ENCODE peak calls at places on chromosomes 16 and 17, in seven cellular contexts. One of them, this sample, is unnamed. For H3K4me1, the result is how much of the 10 kb centered on the place peaks cover.

GRCh38 chr16:50627419-50627818 is 53.7 kb downstream of the SNX20 start:
- DNase-seq in uterus: peak
- DNase-seq in ovary: peak
- DNase-seq in A549: no peak
- DNase-seq in prostate gland: peak
- DNase-seq in mammary epithelial cell: peak
- DNase-seq in CD4-positive, CD25-positive, alpha-beta regulatory T cell: peak
- DNase-seq in this sample: no peak

GRCh38 chr17:17787568-17787967 is 49.2 kb downstream of the SREBF1 start:
- DNase-seq in A549: no peak
- DNase-seq in CD4-positive, CD25-positive, alpha-beta regulatory T cell: no peak
- DNase-seq in mammary epithelial cell: no peak
- DNase-seq in prostate gland: no peak
- DNase-seq in uterus: no peak
- DNase-seq in ovary: no peak
- DNase-seq in this sample: no peak

GRCh38 chr16:87628940-87629339 is 26.6 kb downstream of the JPH3 start:
- DNase-seq in mammary epithelial cell: peak
- DNase-seq in uterus: no peak
- DNase-seq in A549: peak
- DNase-seq in CD4-positive, CD25-positive, alpha-beta regulatory T cell: no peak
- DNase-seq in prostate gland: no peak
- DNase-seq in ovary: no peak
- DNase-seq in this sample: no peak

GRCh38 chr16:56743840-56744239 is 13.9 kb downstream of the NUP93 start:
- DNase-seq in ovary: no peak
- DNase-seq in CD4-positive, CD25-positive, alpha-beta regulatory T cell: no peak
- DNase-seq in prostate gland: no peak
- DNase-seq in A549: no peak
- DNase-seq in uterus: peak
- DNase-seq in mammary epithelial cell: peak
- DNase-seq in this sample: no peak

GRCh38 chr17:79548116-79548515 is 62.7 kb downstream of the RBFOX3 start:
- DNase-seq in uterus: no peak
- DNase-seq in A549: no peak
- DNase-seq in prostate gland: no peak
- DNase-seq in CD4-positive, CD25-positive, alpha-beta regulatory T cell: no peak
- DNase-seq in mammary epithelial cell: no peak
- DNase-seq in ovary: no peak
- DNase-seq in this sample: peak

GRCh38 chr16:1344499-1344898 is 7.2 kb downstream of the TSR3 start:
- DNase-seq in prostate gland: no peak
- DNase-seq in uterus: no peak
- DNase-seq in mammary epithelial cell: no peak
- DNase-seq in CD4-positive, CD25-positive, alpha-beta regulatory T cell: no peak
- DNase-seq in ovary: no peak
- DNase-seq in A549: no peak
- DNase-seq in this sample: no peak

GRCh38 chr17:80600586-80600985 is 55.9 kb downstream of the RPTOR start:
- DNase-seq in mammary epithelial cell: no peak
- DNase-seq in ovary: no peak
- DNase-seq in CD4-positive, CD25-positive, alpha-beta regulatory T cell: no peak
- DNase-seq in A549: no peak
- DNase-seq in uterus: no peak
- DNase-seq in prostate gland: no peak
- DNase-seq in this sample: no peak

GRCh38 chr17:18038149-18038850 is 668 bp downstream of the ATPAF2 start:
- DNase-seq in prostate gland: no peak
- DNase-seq in uterus: no peak
- DNase-seq in A549: no peak
- DNase-seq in mammary epithelial cell: peak
- DNase-seq in ovary: no peak
- DNase-seq in CD4-positive, CD25-positive, alpha-beta regulatory T cell: no peak
- DNase-seq in this sample: no peak

GRCh38 chr17:75270218-75270965 is 639 bp downstream of the MIF4GD start:
- DNase-seq in A549: peak
- DNase-seq in CD4-positive, CD25-positive, alpha-beta regulatory T cell: no peak
- DNase-seq in uterus: peak
- DNase-seq in ovary: peak
- DNase-seq in mammary epithelial cell: peak
- DNase-seq in prostate gland: peak
- DNase-seq in this sample: peak

GRCh38 chr17:79391376-79391775 is 219.5 kb downstream of the RBFOX3 start:
- DNase-seq in mammary epithelial cell: no peak
- DNase-seq in uterus: no peak
- DNase-seq in prostate gland: no peak
- DNase-seq in ovary: no peak
- DNase-seq in CD4-positive, CD25-positive, alpha-beta regulatory T cell: no peak
- DNase-seq in A549: no peak
- DNase-seq in this sample: no peak

GRCh38 chr17:64032081-64032480 is 11.6 kb upstream of the ICAM2 start:
- DNase-seq in uterus: no peak
- DNase-seq in ovary: no peak
- DNase-seq in A549: no peak
- DNase-seq in CD4-positive, CD25-positive, alpha-beta regulatory T cell: no peak
- DNase-seq in mammary epithelial cell: peak
- DNase-seq in prostate gland: no peak
- DNase-seq in this sample: peak

GRCh38 chr17:699350-699749 is 15.3 kb downstream of the VPS53 start:
- DNase-seq in uterus: no peak
- DNase-seq in mammary epithelial cell: no peak
- DNase-seq in A549: no peak
- DNase-seq in prostate gland: peak
- DNase-seq in ovary: no peak
- DNase-seq in CD4-positive, CD25-positive, alpha-beta regulatory T cell: no peak
- DNase-seq in this sample: no peak
- H3K4me1 ChIP-seq in uterus: under half
- H3K4me1 ChIP-seq in mammary epithelial cell: under half
- H3K4me1 ChIP-seq in A549: under half
- H3K4me1 ChIP-seq in prostate gland: under half
- H3K4me1 ChIP-seq in ovary: under half
- H3K4me1 ChIP-seq in CD4-positive, CD25-positive, alpha-beta regulatory T cell: under half
- H3K4me1 ChIP-seq in this sample: under half

GRCh38 chr16:15778204-15778743 is 78.6 kb downstream of the MYH11 start:
- DNase-seq in ovary: no peak
- DNase-seq in A549: no peak
- DNase-seq in mammary epithelial cell: no peak
- DNase-seq in uterus: no peak
- DNase-seq in CD4-positive, CD25-positive, alpha-beta regulatory T cell: no peak
- DNase-seq in prostate gland: no peak
- DNase-seq in this sample: no peak
- H3K4me1 ChIP-seq in ovary: under half
- H3K4me1 ChIP-seq in A549: under half
- H3K4me1 ChIP-seq in mammary epithelial cell: under half
- H3K4me1 ChIP-seq in uterus: under half
- H3K4me1 ChIP-seq in CD4-positive, CD25-positive, alpha-beta regulatory T cell: under half
- H3K4me1 ChIP-seq in prostate gland: under half
- H3K4me1 ChIP-seq in this sample: under half

GRCh38 chr16:68082596-68083238 is 2.5 kb upstream of the NFATC3 start:
- DNase-seq in uterus: no peak
- DNase-seq in ovary: no peak
- DNase-seq in mammary epithelial cell: no peak
- DNase-seq in A549: no peak
- DNase-seq in prostate gland: no peak
- DNase-seq in CD4-positive, CD25-positive, alpha-beta regulatory T cell: no peak
- DNase-seq in this sample: no peak

GRCh38 chr16:68085259-68086071 is at the start of gene NFATC3:
- DNase-seq in A549: peak
- DNase-seq in uterus: peak
- DNase-seq in prostate gland: peak
- DNase-seq in ovary: peak
- DNase-seq in mammary epithelial cell: peak
- DNase-seq in CD4-positive, CD25-positive, alpha-beta regulatory T cell: peak
- DNase-seq in this sample: peak

GRCh38 chr16:68084504-68085258 is 489 bp upstream of the NFATC3 start:
- DNase-seq in uterus: peak
- DNase-seq in ovary: peak
- DNase-seq in prostate gland: peak
- DNase-seq in A549: peak
- DNase-seq in mammary epithelial cell: peak
- DNase-seq in CD4-positive, CD25-positive, alpha-beta regulatory T cell: peak
- DNase-seq in this sample: peak

GRCh38 chr16:68083239-68083781 is 1.9 kb upstream of the NFATC3 start:
- DNase-seq in ovary: no peak
- DNase-seq in prostate gland: no peak
- DNase-seq in mammary epithelial cell: no peak
- DNase-seq in uterus: no peak
- DNase-seq in A549: no peak
- DNase-seq in CD4-positive, CD25-positive, alpha-beta regulatory T cell: no peak
- DNase-seq in this sample: no peak

DNA sequence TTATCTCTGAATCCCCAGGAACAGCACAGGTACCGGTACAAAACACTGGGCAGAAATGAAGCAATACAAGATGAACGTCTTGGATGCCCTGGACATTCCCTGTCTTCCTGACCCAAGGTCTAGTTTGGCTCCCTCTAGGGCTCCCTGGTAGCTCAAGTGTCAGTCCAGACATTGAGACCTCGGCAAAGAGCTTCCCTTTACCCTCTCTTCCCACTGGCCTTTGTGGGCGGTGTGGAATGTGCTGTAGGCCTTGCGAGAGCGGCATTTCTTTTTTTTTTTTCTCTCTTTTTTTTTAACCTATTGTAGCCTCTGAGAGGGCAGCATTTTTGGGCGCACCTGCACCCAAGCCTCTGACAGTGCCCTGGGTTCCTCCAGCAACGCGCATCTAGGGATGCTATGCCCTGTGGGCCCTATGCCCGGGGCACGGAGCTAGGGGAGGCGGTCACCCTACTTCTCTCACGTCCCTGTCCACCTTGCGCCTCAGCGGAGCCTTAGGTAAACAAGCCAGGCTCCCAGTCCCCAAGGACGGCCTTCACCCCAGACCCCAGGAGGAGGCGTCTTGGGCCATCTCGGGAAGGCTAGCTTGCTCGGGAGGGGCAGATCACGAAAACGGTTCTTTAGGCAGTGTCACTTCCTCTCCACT is 1.2 kb upstream of the NFATC3 start:
- DNase-seq in A549: no peak
- DNase-seq in CD4-positive, CD25-positive, alpha-beta regulatory T cell: no peak
- DNase-seq in uterus: no peak
- DNase-seq in ovary: peak
- DNase-seq in prostate gland: no peak
- DNase-seq in mammary epithelial cell: no peak
- DNase-seq in this sample: peak
- H3K4me1 ChIP-seq in A549: under half
- H3K4me1 ChIP-seq in CD4-positive, CD25-positive, alpha-beta regulatory T cell: half or more
- H3K4me1 ChIP-seq in uterus: under half
- H3K4me1 ChIP-seq in ovary: under half
- H3K4me1 ChIP-seq in prostate gland: under half
- H3K4me1 ChIP-seq in mammary epithelial cell: under half
- H3K4me1 ChIP-seq in this sample: half or more

GRCh38 chr17:57538730-57539456 is 206.2 kb downstream of the CCDC182 start:
- DNase-seq in A549: no peak
- DNase-seq in mammary epithelial cell: no peak
- DNase-seq in CD4-positive, CD25-positive, alpha-beta regulatory T cell: no peak
- DNase-seq in ovary: no peak
- DNase-seq in uterus: no peak
- DNase-seq in prostate gland: no peak
- DNase-seq in this sample: no peak
- H3K4me1 ChIP-seq in A549: half or more
- H3K4me1 ChIP-seq in mammary epithelial cell: under half
- H3K4me1 ChIP-seq in CD4-positive, CD25-positive, alpha-beta regulatory T cell: under half
- H3K4me1 ChIP-seq in ovary: under half
- H3K4me1 ChIP-seq in uterus: under half
- H3K4me1 ChIP-seq in prostate gland: under half
- H3K4me1 ChIP-seq in this sample: under half

GRCh38 chr17:19714542-19715411 is 1.6 kb downstream of the SLC47A2 start:
- DNase-seq in A549: no peak
- DNase-seq in prostate gland: no peak
- DNase-seq in uterus: no peak
- DNase-seq in CD4-positive, CD25-positive, alpha-beta regulatory T cell: no peak
- DNase-seq in mammary epithelial cell: no peak
- DNase-seq in ovary: no peak
- DNase-seq in this sample: no peak
- H3K4me1 ChIP-seq in A549: under half
- H3K4me1 ChIP-seq in prostate gland: under half
- H3K4me1 ChIP-seq in uterus: under half
- H3K4me1 ChIP-seq in CD4-positive, CD25-positive, alpha-beta regulatory T cell: under half
- H3K4me1 ChIP-seq in mammary epithelial cell: under half
- H3K4me1 ChIP-seq in ovary: under half
- H3K4me1 ChIP-seq in this sample: under half

GRCh38 chr17:82228278-82228841 is 482 bp upstream of the SLC16A3 start:
- DNase-seq in mammary epithelial cell: no peak
- DNase-seq in uterus: no peak
- DNase-seq in CD4-positive, CD25-positive, alpha-beta regulatory T cell: peak
- DNase-seq in prostate gland: no peak
- DNase-seq in A549: no peak
- DNase-seq in ovary: no peak
- DNase-seq in this sample: peak

GRCh38 chr17:82231312-82231561 is 2.4 kb downstream of the SLC16A3 start:
- DNase-seq in uterus: no peak
- DNase-seq in mammary epithelial cell: no peak
- DNase-seq in CD4-positive, CD25-positive, alpha-beta regulatory T cell: no peak
- DNase-seq in prostate gland: no peak
- DNase-seq in A549: no peak
- DNase-seq in ovary: no peak
- DNase-seq in this sample: no peak

GRCh38 chr17:82228842-82229685 is at the start of gene SLC16A3:
- DNase-seq in ovary: no peak
- DNase-seq in mammary epithelial cell: peak
- DNase-seq in uterus: peak
- DNase-seq in CD4-positive, CD25-positive, alpha-beta regulatory T cell: peak
- DNase-seq in prostate gland: no peak
- DNase-seq in A549: no peak
- DNase-seq in this sample: peak

GRCh38 chr17:82230627-82231311 is 1.9 kb downstream of the SLC16A3 start:
- DNase-seq in CD4-positive, CD25-positive, alpha-beta regulatory T cell: no peak
- DNase-seq in A549: peak
- DNase-seq in prostate gland: no peak
- DNase-seq in uterus: peak
- DNase-seq in ovary: peak
- DNase-seq in mammary epithelial cell: peak
- DNase-seq in this sample: peak

GRCh38 chr17:82229686-82230626 is 1.1 kb downstream of the SLC16A3 start:
- DNase-seq in mammary epithelial cell: no peak
- DNase-seq in CD4-positive, CD25-positive, alpha-beta regulatory T cell: no peak
- DNase-seq in prostate gland: no peak
- DNase-seq in ovary: no peak
- DNase-seq in A549: no peak
- DNase-seq in uterus: no peak
- DNase-seq in this sample: no peak
- H3K4me1 ChIP-seq in mammary epithelial cell: under half
- H3K4me1 ChIP-seq in CD4-positive, CD25-positive, alpha-beta regulatory T cell: under half
- H3K4me1 ChIP-seq in prostate gland: under half
- H3K4me1 ChIP-seq in ovary: under half
- H3K4me1 ChIP-seq in A549: under half
- H3K4me1 ChIP-seq in uterus: under half
- H3K4me1 ChIP-seq in this sample: under half

DNA sequence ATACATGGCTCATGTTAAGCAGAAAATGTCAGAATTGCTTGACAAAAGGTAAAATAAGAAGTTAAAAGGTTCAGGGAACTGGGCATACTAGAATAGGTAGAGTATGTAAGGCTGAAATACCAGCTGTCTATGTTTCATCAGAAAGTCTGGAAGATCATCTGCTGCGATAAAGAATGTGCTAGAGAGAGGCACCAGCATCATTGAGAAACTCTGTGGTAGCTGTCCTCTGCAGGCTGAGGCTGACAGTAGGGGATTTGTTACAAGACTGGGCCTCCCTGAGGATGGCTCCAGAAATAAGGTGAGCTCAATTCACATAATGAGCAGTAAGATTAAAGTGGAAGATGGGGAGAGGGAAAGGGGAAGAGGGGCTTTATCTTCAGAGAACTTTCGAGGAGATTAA is 4.5 kb upstream of the ZNF287 start:
- DNase-seq in A549: no peak
- DNase-seq in CD4-positive, CD25-positive, alpha-beta regulatory T cell: no peak
- DNase-seq in ovary: no peak
- DNase-seq in prostate gland: no peak
- DNase-seq in mammary epithelial cell: no peak
- DNase-seq in uterus: no peak
- DNase-seq in this sample: no peak
- H3K4me1 ChIP-seq in A549: under half
- H3K4me1 ChIP-seq in CD4-positive, CD25-positive, alpha-beta regulatory T cell: under half
- H3K4me1 ChIP-seq in ovary: under half
- H3K4me1 ChIP-seq in prostate gland: under half
- H3K4me1 ChIP-seq in mammary epithelial cell: under half
- H3K4me1 ChIP-seq in uterus: under half
- H3K4me1 ChIP-seq in this sample: under half

This sample was measured in right lobe of liver.